ENCODE peak calls at places on chromosomes 13 and 19, in seven cellular contexts. O is NCI-H69, C is NCI-H2081, J is mesendoderm, P is endothelial cell, L is HT-29, N is HT1080. Y is an unnamed sample.

GRCh38 chr19:18311495-18311894 is 11.4 kb downstream of the LSM4 start:
- DNase-seq in N (no peak), O (no peak), P (no peak), L (no peak), J (no peak), C (no peak), Y (no peak)

GRCh38 chr13:56988543-56988942 is 152.2 kb upstream of the PRR20A start:
- DNase-seq in L (no peak), C (no peak), O (no peak), P (no peak), N (peak; percentile 83), J (no peak), Y (no peak)

GRCh38 chr19:40831502-40832430 is 18.5 kb downstream of the CYP2A6 start:
- DNase-seq in N (peak; percentile 96), O (peak; percentile 67), J (no peak), P (no peak), C (no peak), L (peak; percentile 45), Y (peak; percentile 79)

GRCh38 chr13:27442071-27442647 is 8.2 kb downstream of the MTIF3 start:
- DNase-seq in J (no peak), P (no peak), L (peak; percentile 98), C (no peak), O (no peak), N (no peak), Y (no peak)

GRCh38 chr19:15173746-15174404 is 26.9 kb downstream of the NOTCH3 start:
- DNase-seq in P (no peak), C (no peak), L (no peak), O (peak; percentile 53), J (peak; percentile 52), N (peak; percentile 27), Y (peak; percentile 38)

GRCh38 chr13:31168166-31168565 is 6.5 kb upstream of the HSPH1 start:
- DNase-seq in C (no peak), N (no peak), P (no peak), J (no peak), L (no peak), O (no peak), Y (no peak)

GRCh38 chr13:42022796-42023493 is 25.5 kb upstream of the DGKH start:
- DNase-seq in P (no peak), J (no peak), O (no peak), N (no peak), C (no peak), L (no peak), Y (peak; percentile 8)

GRCh38 chr19:38142176-38143035 is 81.6 kb downstream of the DPF1 start:
- DNase-seq in O (peak; percentile 84), N (peak; percentile 36), C (peak; percentile 43), J (peak; percentile 86), P (peak; percentile 72), L (peak; percentile 89), Y (peak; percentile 52)

GRCh38 chr13:40313269-40314200 is 352.9 kb downstream of the FOXO1 start:
- DNase-seq in C (no peak), J (no peak), O (no peak), N (peak; percentile 72), P (no peak), L (no peak), Y (peak; percentile 76)

GRCh38 chr19:48461982-48462655 is 6.7 kb downstream of the KCNJ14 start:
- DNase-seq in P (no peak), J (peak; percentile 89), C (no peak), O (no peak), L (no peak), N (no peak), Y (no peak)

GRCh38 chr13:100235311-100235901 is 146.5 kb downstream of the PCCA start:
- DNase-seq in J (peak; percentile 50), L (peak; percentile 79), O (peak; percentile 90), N (peak; percentile 39), C (peak; percentile 61), P (peak; percentile 20), Y (peak; percentile 68)

GRCh38 chr19:32464279-32464678 is 58.7 kb downstream of the DPY19L3 start:
- DNase-seq in L (peak; percentile 54), O (peak; percentile 39), J (no peak), N (no peak), C (no peak), P (no peak), Y (peak; percentile 39)

GRCh38 chr13:21901772-21902708 is 231.2 kb downstream of the FGF9 start:
- DNase-seq in C (no peak), O (no peak), N (no peak), P (no peak), J (no peak), L (no peak), Y (peak; percentile 3)

GRCh38 chr19:55377356-55378131 is 918 bp downstream of the TMEM190 start:
- DNase-seq in P (no peak), J (no peak), C (no peak), O (peak; percentile 69), L (no peak), N (no peak), Y (no peak)

GRCh38 chr19:45767881-45768643 is 990 bp downstream of the SIX5 start:
- DNase-seq in J (peak; percentile 80), L (peak; percentile 85), N (peak; percentile 56), C (no peak), O (peak; percentile 73), P (peak; percentile 57), Y (peak; percentile 76)

GRCh38 chr19:18254546-18255500 is 19.4 kb downstream of the IQCN start:
- DNase-seq in P (no peak), J (no peak), L (peak; percentile 63), N (no peak), O (peak; percentile 86), C (peak; percentile 41), Y (peak; percentile 5)

GRCh38 chr13:23678768-23679167 is 108.6 kb downstream of the TNFRSF19 start:
- DNase-seq in J (no peak), P (no peak), N (no peak), C (no peak), O (no peak), L (no peak), Y (no peak)

GRCh38 chr19:38020331-38020730 is 113.3 kb downstream of the SIPA1L3 start:
- DNase-seq in O (no peak), C (no peak), N (no peak), P (no peak), L (no peak), J (no peak), Y (no peak)

GRCh38 chr13:49357694-49358093 is 86.2 kb downstream of the CAB39L start:
- DNase-seq in O (no peak), L (no peak), P (no peak), N (peak; percentile 41), C (no peak), J (no peak), Y (peak; percentile 77)

GRCh38 chr13:112760931-112761330 is 71.1 kb downstream of the ATP11A start:
- DNase-seq in J (no peak), P (no peak), C (no peak), N (no peak), O (no peak), L (no peak), Y (no peak)

GRCh38 chr13:20412761-20413355 is 112.8 kb downstream of the CRYL1 start:
- DNase-seq in C (no peak), L (no peak), O (no peak), J (peak; percentile 82), P (no peak), N (no peak), Y (peak; percentile 14)